ENCODE peak calls at places on chromosome 10, in four cellular contexts. R is fibroblast of lung, U is astrocyte, T is mesendoderm. G is an unnamed sample.

GRCh38 chr10:80465839-80466590 is 11.9 kb downstream of the TSPAN14 start:
- DNase-seq in R (peak), U (no peak), T (no peak), G (no peak)

GRCh38 chr10:71547841-71548493 is 151.2 kb downstream of the CDH23 start:
- DNase-seq in R (peak), U (peak), T (no peak), G (no peak)

GRCh38 chr10:33139191-33139646 is 181.2 kb upstream of the ITGB1 start:
- DNase-seq in R (peak), U (no peak), T (peak), G (no peak)

GRCh38 chr10:125085281-125085680 is 75.1 kb downstream of the CTBP2 start:
- DNase-seq in R (no peak), U (no peak), T (no peak), G (no peak)

GRCh38 chr10:51178634-51179033 is 104.3 kb downstream of the PRKG1 start:
- DNase-seq in R (no peak), U (no peak), T (no peak), G (no peak)

GRCh38 chr10:110460111-110460809 is 37.4 kb upstream of the DUSP5 start:
- DNase-seq in R (peak), U (peak), T (no peak), G (no peak)

GRCh38 chr10:50937230-50937907 is 51.9 kb upstream of the A1CF start:
- DNase-seq in R (peak), U (peak), T (peak), G (no peak)

GRCh38 chr10:105682911-105683310 is 1041.8 kb downstream of the SORCS3 start:
- DNase-seq in R (no peak), U (no peak), T (peak), G (no peak)

GRCh38 chr10:126902157-126902556 is 3.1 kb upstream of the DOCK1 start:
- DNase-seq in R (peak), U (peak), T (peak), G (peak)

GRCh38 chr10:80516506-80517075 is 21.1 kb upstream of the SH2D4B start:
- DNase-seq in R (no peak), U (no peak), T (no peak), G (no peak)

GRCh38 chr10:131700032-131700431 is 200.8 kb upstream of the PPP2R2D start:
- DNase-seq in R (no peak), U (no peak), T (no peak), G (no peak)

GRCh38 chr10:31929986-31930675 is 1.5 kb upstream of the ARHGAP12 start:
- DNase-seq in R (no peak), U (no peak), T (peak), G (no peak)

GRCh38 chr10:124572751-124573150 is 111.1 kb downstream of the LHPP start:
- DNase-seq in R (no peak), U (no peak), T (no peak), G (no peak)

GRCh38 chr10:80988755-80989154 is 451.1 kb downstream of the SH2D4B start:
- DNase-seq in R (no peak), U (no peak), T (no peak), G (no peak)

GRCh38 chr10:108411181-108411580 is 1246.7 kb upstream of the SORCS1 start:
- DNase-seq in R (no peak), U (no peak), T (no peak), G (no peak)

GRCh38 chr10:102713483-102713813 is 749 bp downstream of the ARL3 start:
- DNase-seq in R (no peak), U (peak), T (no peak), G (no peak)

GRCh38 chr10:24333736-24334135 is 124.8 kb downstream of the KIAA1217 start:
- DNase-seq in R (peak), U (peak), T (no peak), G (no peak)

GRCh38 chr10:130967784-130968183 is 343.7 kb downstream of the TCERG1L start:
- DNase-seq in R (no peak), U (no peak), T (no peak), G (no peak)

GRCh38 chr10:72049969-72050781 is 38.2 kb downstream of the SPOCK2 start:
- DNase-seq in R (no peak), U (no peak), T (peak), G (no peak)

GRCh38 chr10:31399631-31400030 is 80.6 kb downstream of the ZEB1 start:
- DNase-seq in R (peak), U (no peak), T (no peak), G (no peak)

GRCh38 chr10:91592282-91593020 is 40.4 kb downstream of the PPP1R3C start:
- DNase-seq in R (no peak), U (no peak), T (no peak), G (no peak)

GRCh38 chr10:49175587-49176309 is 12.4 kb downstream of the TMEM273 start:
- DNase-seq in R (no peak), U (no peak), T (no peak), G (no peak)

GRCh38 chr10:49174926-49175500 is 13.2 kb downstream of the TMEM273 start:
- DNase-seq in R (no peak), U (no peak), T (peak), G (no peak)

GRCh38 chr10:49178489-49179471 is 9.4 kb downstream of the TMEM273 start:
- DNase-seq in R (no peak), U (no peak), T (no peak), G (no peak)

GRCh38 chr10:49177391-49178355 is 10.5 kb downstream of the TMEM273 start:
- DNase-seq in R (peak), U (peak), T (no peak), G (peak)

GRCh38 chr10:49176310-49177268 is 11.6 kb downstream of the TMEM273 start:
- DNase-seq in R (no peak), U (no peak), T (no peak), G (no peak)
- H3K27ac ChIP-seq in R (peak), U (peak), T (no peak), G (peak)

GRCh38 chr10:6009159-6009558 is 31.8 kb upstream of the IL15RA start:
- DNase-seq in R (peak), U (peak), T (no peak), G (no peak)
- H3K4me3 ChIP-seq in R (peak), U (no peak), T (no peak), G (no peak)

DNA sequence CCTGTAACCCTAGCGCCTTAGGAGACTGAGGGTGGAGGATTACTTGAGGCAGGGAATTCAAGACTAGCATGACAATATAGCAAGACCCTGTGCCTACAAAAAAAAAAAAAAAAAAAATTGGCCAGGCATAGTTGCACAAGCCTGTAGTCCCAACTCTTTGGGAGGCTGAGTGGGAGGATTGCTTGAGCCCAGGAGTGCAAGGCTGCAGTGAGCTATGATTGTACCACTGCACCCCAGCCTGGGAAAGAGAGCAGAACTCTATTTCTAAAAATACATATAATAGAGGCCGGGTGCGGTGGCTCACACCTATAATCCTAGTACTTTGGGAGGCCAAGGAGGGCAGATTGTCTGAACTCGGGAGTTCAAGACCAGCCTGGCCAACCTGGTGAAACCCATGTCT is 10.2 kb upstream of the SORBS1 start:
- DNase-seq in R (no peak), U (no peak), T (no peak), G (no peak)
- H3K9ac ChIP-seq in R (no peak), U (no peak), T (no peak), G (no peak)

GRCh38 chr10:49308881-49309280 is 9.9 kb downstream of the C10orf71 start:
- DNase-seq in R (no peak), U (no peak), T (no peak), G (no peak)
- H3K27ac ChIP-seq in R (no peak), U (no peak), T (no peak), G (no peak)

DNA sequence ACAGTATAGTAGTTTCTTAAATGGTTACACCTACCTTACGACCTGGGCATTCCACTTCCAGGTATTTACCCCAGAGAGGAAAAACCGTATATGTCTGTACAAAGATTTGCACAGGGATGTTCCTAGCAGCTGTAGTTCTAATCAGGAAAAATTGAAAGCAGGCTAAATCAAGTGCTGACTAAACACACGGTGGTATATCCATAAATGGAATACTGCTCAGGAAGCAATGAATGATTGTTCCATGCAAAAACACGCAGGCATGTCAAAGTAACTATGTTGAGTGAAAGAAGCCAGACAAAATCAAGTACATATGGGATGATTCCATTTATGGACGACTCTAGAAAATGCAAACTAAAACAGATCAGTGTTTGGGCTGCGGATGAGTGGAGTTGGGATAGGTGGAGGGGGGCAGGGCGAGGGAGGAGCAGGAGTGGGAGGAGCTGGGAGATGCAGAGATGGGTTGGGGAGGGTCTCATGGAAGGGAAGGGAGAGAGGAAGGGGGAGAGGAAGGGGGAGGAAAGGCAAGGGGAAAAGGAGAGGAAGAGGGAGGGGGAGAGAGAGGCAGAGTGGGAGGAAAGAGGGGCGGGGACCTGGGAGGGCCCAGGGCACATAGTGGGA is 484 bp upstream of the MSRB2 start:
- DNase-seq in R (no peak), U (peak), T (no peak), G (no peak)
- H3K4me3 ChIP-seq in R (peak), U (peak), T (no peak), G (peak)